ENCODE peak calls at places on chromosomes 13 and 19, in ten cellular contexts. Y, C, O, I, L, J, D, W, H and G are unnamed samples.

GRCh38 chr19:13588953-13589833 is 82.9 kb upstream of the CACNA1A start:
- DNase-seq in L (peak), H (peak), C (peak), W (peak), O (peak), Y (peak), D (peak), J (peak), I (peak), G (peak)

GRCh38 chr13:29523199-29523931 is 72.1 kb downstream of the SLC7A1 start:
- DNase-seq in J (no peak), D (no peak), C (no peak), W (no peak), Y (no peak), L (no peak), I (no peak), H (no peak), O (no peak), G (no peak)

GRCh38 chr13:66665991-66666390 is 564.1 kb downstream of the PCDH9 start:
- DNase-seq in C (no peak), L (peak), O (no peak), Y (peak), W (no peak), D (peak), H (no peak), J (peak), I (no peak), G (peak)

GRCh38 chr13:76667551-76667950 is 218.7 kb downstream of the KCTD12 start:
- DNase-seq in H (no peak), D (peak), Y (peak), I (no peak), O (no peak), C (no peak), L (no peak), J (no peak), W (no peak), G (no peak)

GRCh38 chr19:49447485-49448431 is 3.9 kb downstream of the PIH1D1 start:
- DNase-seq in O (no peak), J (no peak), W (no peak), H (no peak), L (no peak), C (peak), D (no peak), Y (no peak), I (no peak), G (no peak)

GRCh38 chr13:107865643-107866006 is 349.7 kb downstream of the LIG4 start:
- DNase-seq in I (no peak), J (peak), H (no peak), C (no peak), W (no peak), O (no peak), L (no peak), Y (no peak), D (peak), G (no peak)

GRCh38 chr19:17183271-17183757 is 31.8 kb upstream of the USE1 start:
- DNase-seq in Y (no peak), C (no peak), W (no peak), H (no peak), D (no peak), L (no peak), I (no peak), O (no peak), J (no peak), G (no peak)

GRCh38 chr13:89457977-89458376 is 1786.8 kb downstream of the SLITRK5 start:
- DNase-seq in D (no peak), W (no peak), Y (no peak), H (no peak), I (no peak), L (no peak), J (peak), O (no peak), C (no peak), G (no peak)

GRCh38 chr13:113862766-113863510 is 938 bp downstream of the GAS6 start:
- DNase-seq in Y (no peak), W (peak), H (peak), O (peak), L (no peak), I (peak), C (peak), J (peak), D (no peak), G (peak)

GRCh38 chr19:15417699-15418098 is 1.1 kb downstream of the AKAP8L start:
- DNase-seq in C (no peak), J (peak), I (no peak), L (no peak), O (no peak), D (no peak), H (no peak), W (no peak), Y (no peak), G (peak)

GRCh38 chr13:30120133-30120822 is 187.1 kb downstream of the KATNAL1 start:
- DNase-seq in O (no peak), J (no peak), I (no peak), W (no peak), C (no peak), H (no peak), L (no peak), D (no peak), Y (no peak), G (no peak)

GRCh38 chr13:51997641-51998330 is 13.5 kb downstream of the ATP7B start:
- DNase-seq in D (no peak), W (no peak), H (no peak), C (no peak), I (no peak), L (no peak), J (no peak), O (no peak), Y (no peak), G (no peak)

GRCh38 chr19:2477732-2478191 is 1.8 kb downstream of the GADD45B start:
- DNase-seq in J (peak), O (no peak), W (no peak), Y (no peak), I (no peak), C (no peak), L (no peak), D (no peak), H (no peak), G (peak)

GRCh38 chr19:49832556-49832955 is 14.5 kb downstream of the MED25 start:
- DNase-seq in I (no peak), J (no peak), W (no peak), H (no peak), Y (no peak), D (no peak), L (no peak), C (no peak), O (no peak), G (no peak)

GRCh38 chr19:46428278-46429141 is at the start of gene PNMA8C:
- DNase-seq in L (peak), O (peak), Y (no peak), I (no peak), W (no peak), J (peak), H (no peak), C (peak), D (peak), G (peak)